ENCODE peak calls at places on chromosomes 6 and 20, in seven cellular contexts. I is astrocyte of the spinal cord, Q is kidney, W is HCT116, E is astrocyte, R is cardiac muscle cell, K is AG10803. V is an unnamed sample.

GRCh38 chr6:14925627-14926026 is 320.2 kb upstream of the JARID2 start:
- DNase-seq in Q (no peak), I (no peak), W (no peak), K (peak; percentile 56), R (no peak), E (peak; percentile 31), V (peak; percentile 23)

GRCh38 chr20:9515761-9516657 is 1.6 kb downstream of the LAMP5 start:
- DNase-seq in E (no peak), I (no peak), W (peak; percentile 10), K (peak; percentile 31), R (peak; percentile 23), Q (peak; percentile 83), V (peak; percentile 38)

GRCh38 chr6:112231609-112232060 is 22.7 kb downstream of the LAMA4 start:
- DNase-seq in Q (no peak), E (peak; percentile 79), R (no peak), W (no peak), K (peak; percentile 64), I (no peak), V (no peak)

GRCh38 chr6:82908661-82909060 is 157.0 kb downstream of the UBE3D start:
- DNase-seq in W (no peak), I (no peak), R (no peak), Q (no peak), E (no peak), K (no peak), V (no peak)

GRCh38 chr6:125549202-125549884 is 200.1 kb upstream of the HEY2 start:
- DNase-seq in W (no peak), I (no peak), R (no peak), Q (no peak), E (no peak), K (no peak), V (no peak)

GRCh38 chr20:46446851-46447250 is 40.4 kb upstream of the ELMO2 start:
- DNase-seq in R (no peak), I (no peak), Q (no peak), K (no peak), W (no peak), E (no peak), V (no peak)

GRCh38 chr6:82570083-82570482 is 206.5 kb downstream of the TPBG start:
- DNase-seq in Q (no peak), W (no peak), K (no peak), E (no peak), R (no peak), I (peak; percentile 32), V (no peak)

GRCh38 chr20:10954137-10954840 is 280.5 kb upstream of the JAG1 start:
- DNase-seq in R (no peak), Q (peak; percentile 66), I (peak; percentile 18), E (peak; percentile 66), W (no peak), K (no peak), V (no peak)

GRCh38 chr6:157980288-157981131 is 1.2 kb upstream of the SYNJ2 start:
- DNase-seq in R (no peak), Q (no peak), W (no peak), I (no peak), K (no peak), E (no peak), V (no peak)

GRCh38 chr20:44442298-44443070 is 33.2 kb upstream of the TTPAL start:
- DNase-seq in E (no peak), Q (no peak), R (no peak), W (no peak), K (no peak), I (no peak), V (no peak)

GRCh38 chr6:34586327-34587040 is 30.4 kb upstream of the SPDEF start:
- DNase-seq in K (no peak), I (no peak), R (no peak), E (no peak), Q (no peak), W (no peak), V (no peak)

GRCh38 chr6:85015396-85015990 is 251.1 kb upstream of the TBX18 start:
- DNase-seq in K (peak; percentile 27), Q (peak; percentile 70), W (peak; percentile 63), R (peak; percentile 71), E (peak; percentile 8), I (peak; percentile 78), V (peak; percentile 22)

GRCh38 chr20:3798908-3799248 is 2.8 kb downstream of the CDC25B start:
- DNase-seq in R (no peak), Q (peak; percentile 29), E (no peak), I (no peak), W (no peak), K (no peak), V (no peak)

GRCh38 chr20:3798405-3798768 is 2.3 kb downstream of the CDC25B start:
- DNase-seq in E (no peak), K (no peak), I (no peak), R (no peak), Q (peak; percentile 39), W (no peak), V (no peak)

GRCh38 chr20:3796477-3797225 is 541 bp downstream of the CDC25B start:
- DNase-seq in Q (peak; percentile 82), I (no peak), R (no peak), E (no peak), W (no peak), K (no peak), V (no peak)

GRCh38 chr20:3797226-3797545 is 1.1 kb downstream of the CDC25B start:
- DNase-seq in R (no peak), I (no peak), K (no peak), Q (peak; percentile 50), W (no peak), E (no peak), V (no peak)

DNA sequence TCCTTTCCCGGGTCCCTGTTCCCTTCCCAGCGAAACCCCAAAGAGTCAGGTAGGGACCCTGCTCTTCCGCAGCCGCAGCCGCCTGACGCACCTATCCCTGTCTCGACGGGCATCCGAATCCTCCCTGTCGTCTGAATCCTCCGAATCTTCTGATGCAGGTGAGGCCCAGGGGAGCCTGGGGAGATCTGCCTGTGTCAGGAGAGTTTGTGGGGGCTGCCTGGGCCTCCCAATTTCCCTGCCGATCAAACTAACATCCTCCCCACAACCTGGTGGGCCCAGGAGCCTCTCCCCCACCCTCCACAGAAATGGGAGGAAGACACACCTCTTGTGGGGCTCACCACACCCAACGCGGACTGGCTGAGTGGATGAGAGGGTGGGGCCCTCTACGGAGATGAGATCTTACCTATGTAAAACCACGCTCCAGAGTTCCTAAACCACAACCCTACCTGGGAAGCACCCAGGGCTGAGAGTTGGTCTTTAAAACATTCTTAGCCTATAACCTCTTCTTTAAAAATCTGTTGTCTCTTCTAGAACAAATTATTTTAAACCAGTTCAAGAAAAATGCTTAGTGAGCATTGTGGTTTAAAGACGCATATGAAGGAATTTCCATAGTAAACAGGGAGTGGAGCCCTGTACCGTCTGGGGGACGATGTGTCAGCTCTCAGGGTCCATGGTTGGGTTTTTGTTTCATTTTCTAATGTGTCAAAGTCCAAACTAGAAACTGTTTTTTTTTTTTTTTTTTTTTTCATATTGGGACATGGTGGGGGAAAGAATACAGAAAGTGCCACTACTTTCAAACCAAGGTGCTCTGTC is 1.7 kb downstream of the CDC25B start:
- DNase-seq in R (no peak), Q (peak; percentile 58), E (no peak), K (no peak), W (no peak), I (no peak), V (no peak)
- H3K4me3 ChIP-seq in R (peak overlapping the region; percentile 49), Q (peak overlapping the region; percentile 23), E (peak overlapping the region; percentile 73), K (peak overlapping the region; percentile 85), W (peak overlapping the region; percentile 80), I (peak overlapping the region; percentile 70), V (peak overlapping the region; percentile 76)

GRCh38 chr6:142462260-142462659 is 160.5 kb downstream of the ADGRG6 start:
- DNase-seq in Q (no peak), W (no peak), E (no peak), R (no peak), I (no peak), K (no peak), V (no peak)
- TF ChIP-seq CTCF in Q (no peak), W (peak; percentile 41), E (no peak), R (peak; percentile 12), I (peak; percentile 15), K (no peak), V (no peak)

GRCh38 chr6:156776470-156776840 is 723 bp upstream of the ARID1B start:
- DNase-seq in R (no peak), W (no peak), Q (no peak), K (no peak), E (no peak), I (peak; percentile 48), V (peak; percentile 75)
- H3K4me3 ChIP-seq in R (peak overlapping the region; percentile 97), W (peak overlapping the region; percentile 60), Q (peak overlapping the region; percentile 77), K (peak overlapping the region; percentile 70), E (peak overlapping the region; percentile 65), I (peak overlapping the region; percentile 53), V (peak overlapping the region; percentile 63)

DNA sequence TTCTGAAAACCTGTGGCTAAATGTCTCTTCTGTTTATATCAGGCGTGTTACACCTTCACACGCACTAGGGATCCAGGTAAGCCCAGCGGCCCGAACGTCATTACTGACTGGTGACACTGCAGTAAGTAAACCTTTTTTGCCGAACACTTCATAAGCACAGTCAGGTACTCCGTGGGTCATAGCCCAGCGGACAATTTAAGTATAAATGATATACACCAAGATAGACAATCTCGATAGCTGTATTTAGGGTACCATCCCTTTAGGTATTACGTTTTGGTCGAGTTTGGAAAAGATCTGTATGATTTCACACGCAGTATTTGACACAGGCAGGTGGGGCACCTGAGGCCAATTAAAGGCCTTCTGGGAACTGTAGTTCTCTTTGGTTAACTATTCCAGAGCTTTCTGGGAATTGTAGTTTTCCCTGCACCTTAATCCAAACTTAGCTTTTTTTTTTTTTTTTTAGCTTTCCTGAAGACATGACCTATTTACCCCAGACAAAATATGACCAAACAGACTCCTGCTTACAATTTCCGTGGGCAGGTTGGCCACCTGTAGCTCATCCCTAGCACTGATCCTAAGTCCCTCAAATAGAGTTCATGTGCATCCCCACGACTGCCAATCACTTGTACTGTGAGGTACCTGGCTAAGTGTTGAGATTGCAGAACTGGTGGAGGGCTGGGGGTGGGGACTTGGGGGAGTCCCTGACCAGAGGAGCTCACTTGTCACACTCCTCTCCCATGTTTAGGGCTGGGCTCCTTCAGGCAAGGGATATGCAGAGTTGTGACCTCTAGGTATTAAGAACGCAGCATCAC is 908 bp upstream of the EHMT2 start:
- DNase-seq in Q (no peak), W (peak; percentile 60), R (peak; percentile 60), I (peak; percentile 46), E (peak; percentile 32), K (peak; percentile 22), V (no peak)
- TF ChIP-seq CTCF in Q (no peak), W (no peak), R (no peak), I (no peak), E (no peak), K (no peak), V (no peak)

GRCh38 chr20:63178445-63178818 is 37.5 kb downstream of the YTHDF1 start:
- DNase-seq in I (no peak), W (no peak), E (no peak), R (no peak), K (no peak), Q (peak; percentile 52), V (no peak)
- H3K4me3 ChIP-seq in I (no peak overlapping the region), W (no peak overlapping the region), E (no peak overlapping the region), R (no peak overlapping the region), K (no peak overlapping the region), Q (no peak overlapping the region), V (no peak overlapping the region)

V was measured in LNCaP clone FGC.